ENCODE peak calls at places on chromosomes 13 and 19, in four cellular contexts. W, K, D and G are unnamed samples.

GRCh38 chr13:67232384-67232783 is 2.2 kb upstream of the PCDH9 start:
- DNase-seq in W (no peak), K (no peak), D (no peak), G (no peak)

GRCh38 chr13:49444517-49445395 is 682 bp downstream of the SETDB2 start:
- DNase-seq in W (peak; percentile 31), K (peak; percentile 46), D (no peak), G (no peak)

GRCh38 chr13:39571502-39572092 is 31.4 kb downstream of the LHFPL6 start:
- DNase-seq in W (no peak), K (no peak), D (no peak), G (no peak)

GRCh38 chr19:2578391-2578826 is 102.5 kb downstream of the GADD45B start:
- DNase-seq in W (no peak), K (no peak), D (no peak), G (peak; percentile 42)

GRCh38 chr13:74227476-74228158 is 93.4 kb upstream of the KLF12 start:
- DNase-seq in W (peak; percentile 66), K (no peak), D (no peak), G (no peak)

GRCh38 chr13:42046448-42046847 is 2.0 kb upstream of the DGKH start:
- DNase-seq in W (no peak), K (no peak), D (no peak), G (no peak)

GRCh38 chr19:35559781-35560180 is 3.7 kb downstream of the ATP4A start:
- DNase-seq in W (no peak), K (no peak), D (no peak), G (no peak)

GRCh38 chr19:10270616-10271394 is at the start of gene ICAM1:
- DNase-seq in W (peak; percentile 83), K (no peak), D (peak; percentile 77), G (no peak)

GRCh38 chr19:13925990-13926389 is 12.2 kb downstream of the PODNL1 start:
- DNase-seq in W (no peak), K (no peak), D (no peak), G (no peak)

GRCh38 chr13:24185591-24186232 is 25.2 kb downstream of the SPATA13 start:
- DNase-seq in W (no peak), K (no peak), D (no peak), G (no peak)

GRCh38 chr13:27043013-27043412 is 128.6 kb downstream of the USP12 start:
- DNase-seq in W (peak; percentile 24), K (no peak), D (no peak), G (peak; percentile 81)

GRCh38 chr19:48868196-48868886 is at the start of gene PLEKHA4:
- DNase-seq in W (no peak), K (no peak), D (peak; percentile 61), G (no peak)

GRCh38 chr13:41411536-41411935 is 45.8 kb upstream of the RGCC start:
- DNase-seq in W (peak; percentile 62), K (no peak), D (no peak), G (peak; percentile 29)

GRCh38 chr13:97928306-97928705 is 25.2 kb upstream of the IPO5 start:
- DNase-seq in W (no peak), K (no peak), D (no peak), G (no peak)

DNA sequence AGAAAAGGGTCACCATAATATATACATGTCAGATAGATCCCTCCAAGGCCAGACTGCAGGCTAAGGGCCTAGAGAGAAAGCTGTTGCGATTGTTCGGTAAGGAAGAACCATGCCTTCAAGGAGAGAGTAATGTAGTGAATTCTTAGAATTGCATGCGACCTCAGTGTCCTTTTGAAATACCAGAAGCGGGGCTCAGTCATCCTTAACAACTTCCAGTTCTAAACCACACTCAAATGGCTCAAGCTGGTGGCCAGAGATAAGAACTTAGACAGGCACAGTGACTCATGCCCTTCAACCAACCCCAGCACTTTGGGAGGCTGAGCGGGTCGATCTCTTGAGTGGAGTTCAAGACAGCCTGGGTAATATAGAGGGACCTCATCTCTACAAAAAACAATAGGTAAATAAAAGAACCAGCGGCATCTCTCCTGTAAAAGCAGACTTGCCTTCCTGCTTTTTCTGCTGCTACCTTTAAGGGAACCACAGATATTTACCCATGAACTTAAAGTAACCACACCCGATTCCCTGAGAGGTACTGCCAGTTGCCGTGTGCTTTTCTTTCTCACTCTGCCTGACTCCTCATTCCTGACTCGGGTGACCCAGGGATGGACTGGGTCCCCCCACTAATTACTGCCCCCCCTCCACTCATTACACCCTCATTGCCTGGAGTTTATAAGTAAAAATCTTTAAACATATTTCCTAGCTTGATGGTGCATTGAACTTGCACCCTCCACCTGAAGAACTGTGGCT is 15.4 kb upstream of the SIGLEC6 start:
- DNase-seq in W (no peak), K (no peak), D (peak; percentile 77), G (no peak)
- TF ChIP-seq CHD4 in W (no peak), K (no peak), D (no peak), G (no peak)

GRCh38 chr19:17931532-17932191 is 1.2 kb upstream of the CCDC124 start:
- DNase-seq in W (no peak), K (no peak), D (peak; percentile 52), G (no peak)
- TF ChIP-seq CHD4 in W (no peak), K (no peak), D (no peak), G (no peak)

GRCh38 chr19:1447565-1447903 is 2.4 kb upstream of the APC2 start:
- DNase-seq in W (no peak), K (no peak), D (no peak), G (no peak)

GRCh38 chr19:1446713-1447564 is 3.0 kb upstream of the APC2 start:
- DNase-seq in W (no peak), K (no peak), D (no peak), G (no peak)

GRCh38 chr19:1445932-1446712 is 3.8 kb upstream of the APC2 start:
- DNase-seq in W (no peak), K (no peak), D (peak; percentile 94), G (peak; percentile 52)

GRCh38 chr19:1447944-1448343 is 2.0 kb upstream of the APC2 start:
- DNase-seq in W (no peak), K (no peak), D (no peak), G (no peak)

GRCh38 chr19:1445185-1445931 is 4.6 kb upstream of the APC2 start:
- DNase-seq in W (peak; percentile 37), K (no peak), D (peak; percentile 83), G (peak; percentile 84)
- TF ChIP-seq CHD4 in W (no peak), K (no peak), D (peak; percentile 36), G (peak; percentile 64)

GRCh38 chr13:113665582-113666323 is 1.3 kb upstream of the GRK1 start:
- DNase-seq in W (no peak), K (no peak), D (no peak), G (no peak)
- TF ChIP-seq CHD4 in W (no peak), K (no peak), D (no peak), G (no peak)

GRCh38 chr19:45509692-45510015 is 2.4 kb downstream of the VASP start:
- DNase-seq in W (no peak), K (no peak), D (no peak), G (no peak)

GRCh38 chr19:45507864-45508680 is 793 bp downstream of the VASP start:
- DNase-seq in W (no peak), K (no peak), D (peak; percentile 57), G (peak; percentile 71)

GRCh38 chr19:45506991-45507863 is at the start of gene VASP:
- DNase-seq in W (peak; percentile 73), K (peak; percentile 70), D (peak; percentile 69), G (peak; percentile 94)

GRCh38 chr19:45508681-45508930 is 1.3 kb downstream of the VASP start:
- DNase-seq in W (no peak), K (no peak), D (no peak), G (no peak)

GRCh38 chr19:45508931-45509691 is 1.8 kb downstream of the VASP start:
- DNase-seq in W (peak; percentile 63), K (peak; percentile 69), D (peak; percentile 65), G (peak; percentile 81)
- TF ChIP-seq CHD4 in W (no peak), K (no peak), D (no peak), G (no peak)